ENCODE peak calls at places on chromosome 11, in five cellular contexts. One of them, this sample, is unnamed.
A peak's percentile ranks its signal among the peaks of the same experiment; 100 is the strongest.

GRCh38 chr11:102346456-102346747 is 612 bp upstream of the BIRC2 start:
- DNase-seq in coronary artery: no peak
- DNase-seq in Calu3: no peak
- DNase-seq in uterus: no peak
- DNase-seq in astrocyte of the cerebellum: no peak
- DNase-seq in this sample: peak; percentile 17

GRCh38 chr11:1827095-1827797 is 7.5 kb upstream of the SYT8 start:
- DNase-seq in coronary artery: peak; percentile 92
- DNase-seq in Calu3: peak; percentile 93
- DNase-seq in uterus: no peak
- DNase-seq in astrocyte of the cerebellum: peak; percentile 76
- DNase-seq in this sample: peak; percentile 35

GRCh38 chr11:110833033-110833484 is 120.8 kb upstream of the ARHGAP20 start:
- DNase-seq in coronary artery: no peak
- DNase-seq in Calu3: no peak
- DNase-seq in uterus: no peak
- DNase-seq in astrocyte of the cerebellum: no peak
- DNase-seq in this sample: no peak

GRCh38 chr11:119993732-119994131 is 144.2 kb downstream of the TRIM29 start:
- DNase-seq in coronary artery: no peak
- DNase-seq in Calu3: no peak
- DNase-seq in uterus: no peak
- DNase-seq in astrocyte of the cerebellum: no peak
- DNase-seq in this sample: no peak

GRCh38 chr11:128582496-128583366 is 4.6 kb downstream of the ETS1 start:
- DNase-seq in coronary artery: no peak
- DNase-seq in Calu3: no peak
- DNase-seq in uterus: peak; percentile 38
- DNase-seq in astrocyte of the cerebellum: peak; percentile 91
- DNase-seq in this sample: no peak

GRCh38 chr11:10418950-10419310 is 36.1 kb upstream of the AMPD3 start:
- DNase-seq in coronary artery: no peak
- DNase-seq in Calu3: no peak
- DNase-seq in uterus: no peak
- DNase-seq in astrocyte of the cerebellum: no peak
- DNase-seq in this sample: no peak

GRCh38 chr11:126830216-126830615 is 170.4 kb downstream of the KIRREL3 start:
- DNase-seq in coronary artery: no peak
- DNase-seq in Calu3: no peak
- DNase-seq in uterus: no peak
- DNase-seq in astrocyte of the cerebellum: no peak
- DNase-seq in this sample: no peak

GRCh38 chr11:123719452-123719851 is 22.0 kb downstream of the ZNF202 start:
- DNase-seq in coronary artery: no peak
- DNase-seq in Calu3: no peak
- DNase-seq in uterus: no peak
- DNase-seq in astrocyte of the cerebellum: no peak
- DNase-seq in this sample: no peak

GRCh38 chr11:9990221-9990973 is 303.6 kb downstream of the SBF2 start:
- DNase-seq in coronary artery: no peak
- DNase-seq in Calu3: no peak
- DNase-seq in uterus: no peak
- DNase-seq in astrocyte of the cerebellum: no peak
- DNase-seq in this sample: no peak

GRCh38 chr11:108117746-108118371 is 3.5 kb upstream of the ACAT1 start:
- DNase-seq in coronary artery: no peak
- DNase-seq in Calu3: no peak
- DNase-seq in uterus: no peak
- DNase-seq in astrocyte of the cerebellum: peak; percentile 62
- DNase-seq in this sample: peak; percentile 50

GRCh38 chr11:6345356-6345755 is 25.1 kb upstream of the CAVIN3 start:
- DNase-seq in coronary artery: no peak
- DNase-seq in Calu3: no peak
- DNase-seq in uterus: no peak
- DNase-seq in astrocyte of the cerebellum: no peak
- DNase-seq in this sample: no peak

GRCh38 chr11:19365743-19366410 is 125.1 kb upstream of the E2F8 start:
- DNase-seq in coronary artery: peak; percentile 59
- DNase-seq in Calu3: no peak
- DNase-seq in uterus: no peak
- DNase-seq in astrocyte of the cerebellum: no peak
- DNase-seq in this sample: no peak

GRCh38 chr11:62880231-62880802 is 379 bp upstream of the SLC3A2 start:
- DNase-seq in coronary artery: peak; percentile 94
- DNase-seq in Calu3: peak; percentile 39
- DNase-seq in uterus: peak; percentile 76
- DNase-seq in astrocyte of the cerebellum: no peak
- DNase-seq in this sample: peak; percentile 74

GRCh38 chr11:44112083-44112865 is 16.8 kb downstream of the EXT2 start:
- DNase-seq in coronary artery: no peak
- DNase-seq in Calu3: no peak
- DNase-seq in uterus: no peak
- DNase-seq in astrocyte of the cerebellum: peak; percentile 9
- DNase-seq in this sample: no peak

GRCh38 chr11:128694618-128695481 is 978 bp downstream of the FLI1 start:
- DNase-seq in coronary artery: no peak
- DNase-seq in Calu3: no peak
- DNase-seq in uterus: no peak
- DNase-seq in astrocyte of the cerebellum: no peak
- DNase-seq in this sample: peak; percentile 49

GRCh38 chr11:14248577-14248976 is 110.4 kb downstream of the RRAS2 start:
- DNase-seq in coronary artery: no peak
- DNase-seq in Calu3: no peak
- DNase-seq in uterus: no peak
- DNase-seq in astrocyte of the cerebellum: no peak
- DNase-seq in this sample: no peak

GRCh38 chr11:14619580-14619979 is 24.0 kb upstream of the PDE3B start:
- DNase-seq in coronary artery: no peak
- DNase-seq in Calu3: no peak
- DNase-seq in uterus: no peak
- DNase-seq in astrocyte of the cerebellum: no peak
- DNase-seq in this sample: no peak

GRCh38 chr11:7889985-7890384 is 41.1 kb downstream of the OR10A6 start:
- DNase-seq in coronary artery: no peak
- DNase-seq in Calu3: no peak
- DNase-seq in uterus: no peak
- DNase-seq in astrocyte of the cerebellum: no peak
- DNase-seq in this sample: peak; percentile 24

GRCh38 chr11:12600829-12601228 is 73.4 kb upstream of the TEAD1 start:
- DNase-seq in coronary artery: no peak
- DNase-seq in Calu3: no peak
- DNase-seq in uterus: no peak
- DNase-seq in astrocyte of the cerebellum: no peak
- DNase-seq in this sample: no peak

GRCh38 chr11:123616505-123617198 is 37.8 kb downstream of the SCN3B start:
- DNase-seq in coronary artery: no peak
- DNase-seq in Calu3: no peak
- DNase-seq in uterus: peak; percentile 77
- DNase-seq in astrocyte of the cerebellum: peak; percentile 1
- DNase-seq in this sample: no peak

GRCh38 chr11:133713844-133714243 is 131.5 kb downstream of the SPATA19 start:
- DNase-seq in coronary artery: peak; percentile 43
- DNase-seq in Calu3: no peak
- DNase-seq in uterus: no peak
- DNase-seq in astrocyte of the cerebellum: no peak
- DNase-seq in this sample: no peak

GRCh38 chr11:17967661-17968060 is 45.2 kb downstream of the SERGEF start:
- DNase-seq in coronary artery: no peak
- DNase-seq in Calu3: no peak
- DNase-seq in uterus: no peak
- DNase-seq in astrocyte of the cerebellum: no peak
- DNase-seq in this sample: no peak

GRCh38 chr11:19595840-19596751 is 116.5 kb upstream of the NAV2 start:
- DNase-seq in coronary artery: peak; percentile 96
- DNase-seq in Calu3: no peak
- DNase-seq in uterus: peak; percentile 25
- DNase-seq in astrocyte of the cerebellum: peak; percentile 43
- DNase-seq in this sample: no peak

GRCh38 chr11:90438069-90438468 is 215.2 kb upstream of the CHORDC1 start:
- DNase-seq in coronary artery: no peak
- DNase-seq in Calu3: no peak
- DNase-seq in uterus: no peak
- DNase-seq in astrocyte of the cerebellum: no peak
- DNase-seq in this sample: no peak

GRCh38 chr11:5288108-5288911 is 13.4 kb downstream of the OR51B4 start:
- DNase-seq in coronary artery: no peak
- DNase-seq in Calu3: no peak
- DNase-seq in uterus: no peak
- DNase-seq in astrocyte of the cerebellum: no peak
- DNase-seq in this sample: no peak

GRCh38 chr11:1748467-1749019 is 1.9 kb downstream of the IFITM10 start:
- DNase-seq in coronary artery: no peak
- DNase-seq in Calu3: no peak
- DNase-seq in uterus: no peak
- DNase-seq in astrocyte of the cerebellum: no peak
- DNase-seq in this sample: no peak

GRCh38 chr11:64996710-64997380 is at the start of gene BATF2:
- DNase-seq in coronary artery: peak; percentile 85
- DNase-seq in Calu3: peak; percentile 84
- DNase-seq in uterus: peak; percentile 68
- DNase-seq in astrocyte of the cerebellum: no peak
- DNase-seq in this sample: peak; percentile 72

GRCh38 chr11:18105086-18105801 is 638 bp downstream of the SAAL1 start:
- DNase-seq in coronary artery: no peak
- DNase-seq in Calu3: no peak
- DNase-seq in uterus: no peak
- DNase-seq in astrocyte of the cerebellum: no peak
- DNase-seq in this sample: no peak

GRCh38 chr11:10742460-10743208 is 8.4 kb upstream of the CTR9 start:
- DNase-seq in coronary artery: no peak
- DNase-seq in Calu3: no peak
- DNase-seq in uterus: peak; percentile 33
- DNase-seq in astrocyte of the cerebellum: peak; percentile 24
- DNase-seq in this sample: no peak

GRCh38 chr11:75706260-75706729 is 11.3 kb upstream of the MOGAT2 start:
- DNase-seq in coronary artery: peak; percentile 81
- DNase-seq in Calu3: peak; percentile 83
- DNase-seq in uterus: peak; percentile 61
- DNase-seq in astrocyte of the cerebellum: peak; percentile 11
- DNase-seq in this sample: peak; percentile 84

GRCh38 chr11:112962854-112963367 is 1.7 kb downstream of the NCAM1 start:
- DNase-seq in coronary artery: no peak
- DNase-seq in Calu3: no peak
- DNase-seq in uterus: peak; percentile 78
- DNase-seq in astrocyte of the cerebellum: no peak
- DNase-seq in this sample: peak; percentile 28

GRCh38 chr11:86978247-86978646 is 23.1 kb upstream of the FZD4 start:
- DNase-seq in coronary artery: peak; percentile 81
- DNase-seq in Calu3: no peak
- DNase-seq in uterus: no peak
- DNase-seq in astrocyte of the cerebellum: no peak
- DNase-seq in this sample: no peak

GRCh38 chr11:1870721-1871466 is 18.0 kb downstream of the LSP1 start:
- DNase-seq in coronary artery: no peak
- DNase-seq in Calu3: no peak
- DNase-seq in uterus: no peak
- DNase-seq in astrocyte of the cerebellum: no peak
- DNase-seq in this sample: no peak

GRCh38 chr11:15327786-15328231 is 213.1 kb downstream of the INSC start:
- DNase-seq in coronary artery: no peak
- DNase-seq in Calu3: peak; percentile 77
- DNase-seq in uterus: peak; percentile 23
- DNase-seq in astrocyte of the cerebellum: peak; percentile 34
- DNase-seq in this sample: peak; percentile 25

DNA sequence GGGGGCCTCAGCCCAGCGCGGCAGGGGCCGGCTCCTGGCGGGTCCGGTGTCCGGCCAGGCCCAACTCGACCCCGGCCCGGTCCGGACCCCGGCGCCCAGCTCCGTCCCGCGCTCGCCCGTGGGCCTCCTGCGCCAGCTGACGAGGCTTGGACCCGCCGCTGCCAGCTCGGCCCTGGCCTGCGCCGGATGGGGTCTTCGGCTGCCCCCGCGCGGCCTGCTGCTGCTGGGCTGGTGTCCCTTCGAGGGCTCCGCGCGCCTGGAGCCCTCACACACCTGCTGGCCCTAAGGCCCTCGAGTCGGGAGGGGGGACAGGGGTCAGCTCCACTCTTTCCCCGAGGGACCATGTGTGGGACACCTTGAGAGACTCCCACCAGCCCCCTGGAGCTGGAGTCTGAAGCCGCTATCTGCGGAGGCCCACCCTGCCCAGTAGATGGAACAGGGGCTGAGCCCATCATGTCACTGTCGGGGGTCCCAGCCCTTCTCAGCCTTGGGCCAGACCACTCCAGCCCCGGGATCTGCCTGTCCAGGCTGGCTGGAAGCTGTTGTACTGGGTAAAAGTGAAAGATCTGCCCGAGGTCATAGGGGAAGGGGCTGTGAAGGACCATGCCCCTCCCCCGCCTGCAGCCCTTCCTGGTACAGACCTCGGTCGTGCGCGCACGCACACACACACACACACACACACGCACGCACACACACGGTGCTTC is 768 bp upstream of the CDKN1C start:
- DNase-seq in coronary artery: no peak
- DNase-seq in Calu3: no peak
- DNase-seq in uterus: peak; percentile 74
- DNase-seq in astrocyte of the cerebellum: no peak
- DNase-seq in this sample: no peak
- TF ChIP-seq CTCF in coronary artery: no peak
- TF ChIP-seq CTCF in Calu3: no peak
- TF ChIP-seq CTCF in uterus: peak; percentile 22
- TF ChIP-seq CTCF in astrocyte of the cerebellum: no peak
- TF ChIP-seq CTCF in this sample: peak; percentile 3

GRCh38 chr11:68539370-68539769 is 78.8 kb downstream of the PPP6R3 start:
- DNase-seq in coronary artery: no peak
- DNase-seq in Calu3: no peak
- DNase-seq in uterus: no peak
- DNase-seq in astrocyte of the cerebellum: no peak
- DNase-seq in this sample: no peak
- TF ChIP-seq CTCF in coronary artery: no peak
- TF ChIP-seq CTCF in Calu3: no peak
- TF ChIP-seq CTCF in uterus: no peak
- TF ChIP-seq CTCF in astrocyte of the cerebellum: no peak
- TF ChIP-seq CTCF in this sample: no peak

GRCh38 chr11:117477721-117478120 is 150.1 kb downstream of the CEP164 start:
- DNase-seq in coronary artery: peak; percentile 58
- DNase-seq in Calu3: no peak
- DNase-seq in uterus: no peak
- DNase-seq in astrocyte of the cerebellum: no peak
- DNase-seq in this sample: no peak

GRCh38 chr11:117478126-117478856 is 150.6 kb downstream of the CEP164 start:
- DNase-seq in coronary artery: no peak
- DNase-seq in Calu3: no peak
- DNase-seq in uterus: no peak
- DNase-seq in astrocyte of the cerebellum: no peak
- DNase-seq in this sample: no peak

GRCh38 chr11:117478926-117479325 is 151.3 kb downstream of the CEP164 start:
- DNase-seq in coronary artery: no peak
- DNase-seq in Calu3: no peak
- DNase-seq in uterus: no peak
- DNase-seq in astrocyte of the cerebellum: no peak
- DNase-seq in this sample: no peak

GRCh38 chr11:117480221-117480620 is 152.6 kb downstream of the CEP164 start:
- DNase-seq in coronary artery: no peak
- DNase-seq in Calu3: no peak
- DNase-seq in uterus: no peak
- DNase-seq in astrocyte of the cerebellum: no peak
- DNase-seq in this sample: no peak

GRCh38 chr11:117479372-117479771 is 151.7 kb downstream of the CEP164 start:
- DNase-seq in coronary artery: no peak
- DNase-seq in Calu3: no peak
- DNase-seq in uterus: no peak
- DNase-seq in astrocyte of the cerebellum: no peak
- DNase-seq in this sample: peak; percentile 62
- TF ChIP-seq CTCF in coronary artery: no peak
- TF ChIP-seq CTCF in Calu3: no peak
- TF ChIP-seq CTCF in uterus: no peak
- TF ChIP-seq CTCF in astrocyte of the cerebellum: no peak
- TF ChIP-seq CTCF in this sample: peak; percentile 16

GRCh38 chr11:77411717-77412441 is 62.0 kb downstream of the PAK1 start:
- DNase-seq in coronary artery: peak; percentile 86
- DNase-seq in Calu3: peak; percentile 86
- DNase-seq in uterus: peak; percentile 87
- DNase-seq in astrocyte of the cerebellum: peak; percentile 60
- DNase-seq in this sample: peak; percentile 85
- TF ChIP-seq CTCF in coronary artery: no peak
- TF ChIP-seq CTCF in Calu3: no peak
- TF ChIP-seq CTCF in uterus: no peak
- TF ChIP-seq CTCF in astrocyte of the cerebellum: no peak
- TF ChIP-seq CTCF in this sample: peak; percentile 40